ENCODE peak calls at places on chromosomes 12 and 14, in eight cellular contexts. A is activated T-helper 9 cell treated with anti-CD3 and anti-CD28 coated beads, Interleukin-2, amount 50 U/mL, for 16 hours; V is amniotic stem cell; O is foreskin fibroblast; C is RWPE1; N is HFF-Myc; H is Jurkat, Clone E6-1; M is ovary. U is an unnamed sample.

GRCh38 chr14:26427059-26427458 is 170.8 kb downstream of the NOVA1 start:
- DNase-seq in A (no peak), V (no peak), O (no peak), C (no peak), N (no peak), H (no peak), M (no peak), U (peak; percentile 3)

GRCh38 chr12:17793854-17794253 is 296.1 kb downstream of the RERGL start:
- DNase-seq in A (no peak), V (no peak), O (no peak), C (no peak), N (no peak), H (no peak), M (no peak), U (no peak)

GRCh38 chr12:46901464-46902205 is 75.8 kb upstream of the SLC38A4 start:
- DNase-seq in A (no peak), V (no peak), O (no peak), C (no peak), N (no peak), H (no peak), M (no peak), U (no peak)

GRCh38 chr14:61433169-61433568 is 111.8 kb downstream of the PRKCH start:
- DNase-seq in A (no peak), V (no peak), O (no peak), C (no peak), N (no peak), H (no peak), M (no peak), U (no peak)

GRCh38 chr12:127785936-127786335 is 481.0 kb upstream of the TMEM132C start:
- DNase-seq in A (no peak), V (no peak), O (no peak), C (no peak), N (no peak), H (no peak), M (no peak), U (no peak)

GRCh38 chr12:20629414-20630156 is 65.5 kb upstream of the SLCO1C1 start:
- DNase-seq in A (no peak), V (no peak), O (no peak), C (no peak), N (no peak), H (no peak), M (peak; percentile 36), U (no peak)

GRCh38 chr14:50067723-50068495 is 48.5 kb downstream of the VCPKMT start:
- DNase-seq in A (no peak), V (peak; percentile 27), O (peak; percentile 65), C (peak; percentile 53), N (no peak), H (no peak), M (no peak), U (no peak)

GRCh38 chr14:35121026-35121886 is 534 bp downstream of the PPP2R3C start:
- DNase-seq in A (no peak), V (no peak), O (no peak), C (peak; percentile 1), N (no peak), H (no peak), M (peak; percentile 48), U (no peak)

GRCh38 chr14:95043732-95044462 is 113.4 kb downstream of the DICER1 start:
- DNase-seq in A (no peak), V (no peak), O (no peak), C (no peak), N (no peak), H (no peak), M (peak; percentile 3), U (no peak)

GRCh38 chr12:101775814-101776213 is 36.6 kb upstream of the SYCP3 start:
- DNase-seq in A (no peak), V (no peak), O (no peak), C (no peak), N (no peak), H (peak; percentile 74), M (no peak), U (no peak)

GRCh38 chr12:98373982-98374381 is 141.4 kb upstream of the TMPO start:
- DNase-seq in A (no peak), V (no peak), O (no peak), C (no peak), N (no peak), H (peak; percentile 53), M (no peak), U (no peak)

GRCh38 chr12:22333751-22334695 is 484 bp downstream of the ST8SIA1 start:
- DNase-seq in A (peak; percentile 16), V (no peak), O (no peak), C (no peak), N (no peak), H (no peak), M (no peak), U (no peak)

GRCh38 chr14:23404331-23404900 is 3.7 kb downstream of the MYH6 start:
- DNase-seq in A (no peak), V (no peak), O (no peak), C (no peak), N (no peak), H (no peak), M (no peak), U (no peak)

GRCh38 chr12:123278150-123278627 is 6.5 kb upstream of the CDK2AP1 start:
- DNase-seq in A (no peak), V (no peak), O (no peak), C (no peak), N (no peak), H (no peak), M (no peak), U (no peak)

GRCh38 chr14:96863327-96863985 is 66.3 kb downstream of the VRK1 start:
- DNase-seq in A (no peak), V (no peak), O (no peak), C (no peak), N (no peak), H (no peak), M (no peak), U (no peak)

GRCh38 chr14:55277972-55278740 is 6.9 kb downstream of the FBXO34 start:
- DNase-seq in A (no peak), V (no peak), O (no peak), C (no peak), N (no peak), H (peak; percentile 60), M (no peak), U (no peak)

GRCh38 chr14:68663385-68664076 is 129.3 kb downstream of the ZFP36L1 start:
- DNase-seq in A (peak; percentile 25), V (peak; percentile 36), O (no peak), C (no peak), N (no peak), H (no peak), M (no peak), U (no peak)

GRCh38 chr14:21965042-21965441 is 291.4 kb upstream of the OR4E1 start:
- DNase-seq in A (peak; percentile 30), V (no peak), O (no peak), C (no peak), N (no peak), H (peak; percentile 88), M (no peak), U (no peak)

GRCh38 chr14:104427126-104427851 is 152.3 kb upstream of the C14orf180 start:
- DNase-seq in A (no peak), V (no peak), O (no peak), C (no peak), N (no peak), H (no peak), M (no peak), U (no peak)

GRCh38 chr12:10214131-10214876 is 1.6 kb downstream of the GABARAPL1 start:
- DNase-seq in A (no peak), V (no peak), O (peak; percentile 36), C (peak; percentile 8), N (no peak), H (no peak), M (no peak), U (peak; percentile 53)

GRCh38 chr12:23628836-23629235 is 320.6 kb downstream of the SOX5 start:
- DNase-seq in A (no peak), V (no peak), O (no peak), C (no peak), N (no peak), H (no peak), M (no peak), U (no peak)

GRCh38 chr12:105256921-105257320 is 20.9 kb upstream of the APPL2 start:
- DNase-seq in A (no peak), V (peak; percentile 52), O (peak; percentile 73), C (no peak), N (no peak), H (no peak), M (no peak), U (no peak)

GRCh38 chr12:87930033-87930432 is 99.2 kb downstream of the C12orf50 start:
- DNase-seq in A (no peak), V (peak; percentile 70), O (peak; percentile 38), C (peak; percentile 20), N (no peak), H (no peak), M (no peak), U (peak; percentile 24)

GRCh38 chr12:124435806-124436345 is 131.5 kb downstream of the NCOR2 start:
- DNase-seq in A (no peak), V (no peak), O (no peak), C (no peak), N (no peak), H (no peak), M (no peak), U (no peak)

GRCh38 chr12:122830517-122831214 is 4.6 kb upstream of the HIP1R start:
- DNase-seq in A (no peak), V (no peak), O (peak; percentile 95), C (peak; percentile 93), N (peak; percentile 90), H (no peak), M (no peak), U (no peak)

GRCh38 chr14:30194769-30195168 is 267.1 kb upstream of the PRKD1 start:
- DNase-seq in A (no peak), V (no peak), O (peak; percentile 85), C (peak; percentile 42), N (peak; percentile 37), H (no peak), M (no peak), U (peak; percentile 42)

GRCh38 chr12:16220120-16220519 is 57.4 kb downstream of the SLC15A5 start:
- DNase-seq in A (no peak), V (no peak), O (no peak), C (no peak), N (no peak), H (no peak), M (no peak), U (no peak)

GRCh38 chr14:28761438-28762289 is 4.9 kb upstream of the FOXG1 start:
- DNase-seq in A (no peak), V (no peak), O (no peak), C (no peak), N (no peak), H (no peak), M (no peak), U (no peak)

GRCh38 chr12:93279849-93280412 is 97.8 kb upstream of the NUDT4 start:
- DNase-seq in A (no peak), V (no peak), O (peak; percentile 9), C (no peak), N (peak; percentile 12), H (no peak), M (no peak), U (peak; percentile 14)

GRCh38 chr14:105045710-105046326 is 19.4 kb downstream of the GPR132 start:
- DNase-seq in A (peak; percentile 89), V (peak; percentile 77), O (no peak), C (peak; percentile 83), N (no peak), H (peak; percentile 79), M (peak; percentile 92), U (peak; percentile 85)

GRCh38 chr12:69570000-69570516 is 15.2 kb upstream of the CCT2 start:
- DNase-seq in A (no peak), V (no peak), O (peak; percentile 43), C (peak; percentile 46), N (no peak), H (no peak), M (no peak), U (peak; percentile 27)

GRCh38 chr14:87260460-87260859 is 732.5 kb downstream of the GALC start:
- DNase-seq in A (no peak), V (no peak), O (no peak), C (no peak), N (no peak), H (no peak), M (no peak), U (no peak)

GRCh38 chr14:94522115-94522724 is 13.0 kb upstream of the SERPINA12 start:
- DNase-seq in A (no peak), V (no peak), O (no peak), C (no peak), N (no peak), H (no peak), M (no peak), U (no peak)

GRCh38 chr14:99676657-99677056 is 7.4 kb upstream of the CYP46A1 start:
- DNase-seq in A (no peak), V (no peak), O (no peak), C (no peak), N (no peak), H (no peak), M (no peak), U (no peak)